ENCODE peak calls at places on chromosome 22, in four cellular contexts. One of them, this sample, is unnamed.

GRCh38 chr22:45321827-45322226 is 12.1 kb downstream of the FAM118A start:
- DNase-seq in IMR-90: no peak
- DNase-seq in spleen: peak
- DNase-seq in nephron progenitor cell: no peak
- DNase-seq in this sample: no peak

GRCh38 chr22:44630826-44631225 is 71.2 kb upstream of the PRR5 start:
- DNase-seq in nephron progenitor cell: no peak
- DNase-seq in spleen: no peak
- DNase-seq in IMR-90: no peak
- DNase-seq in this sample: no peak

GRCh38 chr22:27046126-27046525 is 388.7 kb downstream of the MIAT start:
- DNase-seq in nephron progenitor cell: no peak
- DNase-seq in IMR-90: no peak
- DNase-seq in spleen: no peak
- DNase-seq in this sample: no peak

GRCh38 chr22:31223786-31224191 is 11.7 kb downstream of the LIMK2 start:
- DNase-seq in IMR-90: no peak
- DNase-seq in nephron progenitor cell: no peak
- DNase-seq in spleen: no peak
- DNase-seq in this sample: no peak

GRCh38 chr22:46701262-46701661 is 36.8 kb downstream of the CERK start:
- DNase-seq in IMR-90: no peak
- DNase-seq in nephron progenitor cell: no peak
- DNase-seq in spleen: no peak
- DNase-seq in this sample: no peak

GRCh38 chr22:43446881-43447280 is 35.1 kb downstream of the MPPED1 start:
- DNase-seq in nephron progenitor cell: no peak
- DNase-seq in spleen: peak
- DNase-seq in IMR-90: no peak
- DNase-seq in this sample: no peak

GRCh38 chr22:47094861-47095330 is 332.4 kb downstream of the TBC1D22A start:
- DNase-seq in IMR-90: no peak
- DNase-seq in spleen: no peak
- DNase-seq in nephron progenitor cell: no peak
- DNase-seq in this sample: no peak

GRCh38 chr22:45960477-45961386 is 16.2 kb downstream of the WNT7B start:
- DNase-seq in IMR-90: no peak
- DNase-seq in nephron progenitor cell: no peak
- DNase-seq in spleen: no peak
- DNase-seq in this sample: no peak

GRCh38 chr22:19352217-19352616 is 60.7 kb upstream of the CLTCL1 start:
- DNase-seq in spleen: no peak
- DNase-seq in IMR-90: no peak
- DNase-seq in nephron progenitor cell: no peak
- DNase-seq in this sample: no peak

GRCh38 chr22:27377501-27377900 is 424.1 kb downstream of the MN1 start:
- DNase-seq in nephron progenitor cell: no peak
- DNase-seq in spleen: no peak
- DNase-seq in IMR-90: no peak
- DNase-seq in this sample: no peak

GRCh38 chr22:44711236-44711560 is 9.2 kb downstream of the PRR5 start:
- DNase-seq in spleen: no peak
- DNase-seq in IMR-90: no peak
- DNase-seq in nephron progenitor cell: no peak
- DNase-seq in this sample: no peak

GRCh38 chr22:30868663-30869385 is 99.8 kb downstream of the MORC2 start:
- DNase-seq in nephron progenitor cell: no peak
- DNase-seq in IMR-90: peak
- DNase-seq in spleen: no peak
- DNase-seq in this sample: no peak

GRCh38 chr22:27149886-27150529 is 492.6 kb downstream of the MIAT start:
- DNase-seq in IMR-90: peak
- DNase-seq in nephron progenitor cell: no peak
- DNase-seq in spleen: no peak
- DNase-seq in this sample: no peak

GRCh38 chr22:41530612-41531421 is 13.5 kb downstream of the POLR3H start:
- DNase-seq in IMR-90: no peak
- DNase-seq in nephron progenitor cell: no peak
- DNase-seq in spleen: no peak
- DNase-seq in this sample: no peak

GRCh38 chr22:42434748-42435425 is 2.7 kb upstream of the NFAM1 start:
- DNase-seq in spleen: no peak
- DNase-seq in nephron progenitor cell: no peak
- DNase-seq in IMR-90: no peak
- DNase-seq in this sample: no peak

GRCh38 chr22:44337658-44338004 is 24.9 kb upstream of the SHISAL1 start:
- DNase-seq in IMR-90: peak
- DNase-seq in nephron progenitor cell: no peak
- DNase-seq in spleen: no peak
- DNase-seq in this sample: no peak

GRCh38 chr22:44192098-44192810 is 11.5 kb downstream of the PARVG start:
- DNase-seq in spleen: peak
- DNase-seq in nephron progenitor cell: peak
- DNase-seq in IMR-90: no peak
- DNase-seq in this sample: no peak

GRCh38 chr22:27662359-27663030 is 139.1 kb downstream of the MN1 start:
- DNase-seq in IMR-90: no peak
- DNase-seq in spleen: no peak
- DNase-seq in nephron progenitor cell: no peak
- DNase-seq in this sample: no peak

GRCh38 chr22:22934543-22935055 is 47.0 kb downstream of the IGLL5 start:
- DNase-seq in nephron progenitor cell: no peak
- DNase-seq in IMR-90: no peak
- DNase-seq in spleen: peak
- DNase-seq in this sample: no peak

GRCh38 chr22:30492144-30492543 is 13.4 kb downstream of the SEC14L4 start:
- DNase-seq in nephron progenitor cell: no peak
- DNase-seq in IMR-90: no peak
- DNase-seq in spleen: no peak
- DNase-seq in this sample: no peak

GRCh38 chr22:45477366-45478107 is 25.1 kb upstream of the FBLN1 start:
- DNase-seq in nephron progenitor cell: no peak
- DNase-seq in spleen: peak
- DNase-seq in IMR-90: no peak
- DNase-seq in this sample: no peak

GRCh38 chr22:30947163-30947820 is 21.3 kb downstream of the MORC2 start:
- DNase-seq in nephron progenitor cell: peak
- DNase-seq in IMR-90: no peak
- DNase-seq in spleen: no peak
- DNase-seq in this sample: no peak

GRCh38 chr22:43862074-43862881 is at the start of gene SULT4A1:
- DNase-seq in spleen: peak
- DNase-seq in IMR-90: peak
- DNase-seq in nephron progenitor cell: peak
- DNase-seq in this sample: no peak

GRCh38 chr22:40709752-40710413 is 30.6 kb downstream of the MCHR1 start:
- DNase-seq in nephron progenitor cell: no peak
- DNase-seq in IMR-90: peak
- DNase-seq in spleen: no peak
- DNase-seq in this sample: no peak

GRCh38 chr22:45631839-45632238 is 39.8 kb upstream of the ATXN10 start:
- DNase-seq in spleen: peak
- DNase-seq in IMR-90: no peak
- DNase-seq in nephron progenitor cell: no peak
- DNase-seq in this sample: no peak

GRCh38 chr22:23970816-23971482 is 3.3 kb downstream of the DDT start:
- DNase-seq in spleen: no peak
- DNase-seq in IMR-90: no peak
- DNase-seq in nephron progenitor cell: no peak
- DNase-seq in this sample: no peak

GRCh38 chr22:28064941-28065340 is 145.9 kb upstream of the PITPNB start:
- DNase-seq in nephron progenitor cell: no peak
- DNase-seq in IMR-90: peak
- DNase-seq in spleen: no peak
- DNase-seq in this sample: no peak

GRCh38 chr22:40593460-40594273 is 42.9 kb downstream of the MRTFA start:
- DNase-seq in IMR-90: no peak
- DNase-seq in nephron progenitor cell: no peak
- DNase-seq in spleen: no peak
- DNase-seq in this sample: peak

GRCh38 chr22:33600595-33600994 is 319.7 kb downstream of the LARGE1 start:
- DNase-seq in IMR-90: no peak
- DNase-seq in spleen: no peak
- DNase-seq in nephron progenitor cell: no peak
- DNase-seq in this sample: no peak

DNA sequence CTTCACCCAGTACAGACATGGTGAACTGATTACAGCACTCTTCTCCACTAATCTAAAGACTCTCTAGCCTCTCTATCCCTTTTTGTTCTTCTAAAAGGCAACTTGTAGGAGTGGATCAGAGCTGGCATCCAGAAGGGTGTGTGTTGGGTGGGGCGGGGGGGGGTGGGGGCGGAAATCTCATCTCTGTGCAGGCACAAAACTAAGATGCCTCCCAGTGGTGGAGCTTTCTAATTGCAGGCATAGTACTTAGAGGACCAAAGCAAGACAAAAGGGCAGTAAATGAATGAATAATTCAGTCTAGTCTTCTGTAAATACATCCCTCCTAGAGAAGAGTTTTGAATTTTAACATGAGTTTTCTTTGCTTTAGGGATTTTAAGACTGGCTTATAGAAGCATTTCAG is 11.4 kb upstream of the EMID1 start:
- DNase-seq in nephron progenitor cell: no peak
- DNase-seq in spleen: no peak
- DNase-seq in IMR-90: no peak
- DNase-seq in this sample: no peak
- TF ChIP-seq CTCF in nephron progenitor cell: no peak
- TF ChIP-seq CTCF in spleen: no peak
- TF ChIP-seq CTCF in IMR-90: no peak
- TF ChIP-seq CTCF in this sample: peak

GRCh38 chr22:37636949-37637273 is 2.6 kb upstream of the SH3BP1 start:
- DNase-seq in spleen: no peak
- DNase-seq in IMR-90: no peak
- DNase-seq in nephron progenitor cell: no peak
- DNase-seq in this sample: no peak

GRCh38 chr22:37635157-37635556 is 4.3 kb upstream of the SH3BP1 start:
- DNase-seq in IMR-90: no peak
- DNase-seq in spleen: peak
- DNase-seq in nephron progenitor cell: no peak
- DNase-seq in this sample: no peak

GRCh38 chr22:37638351-37639069 is 959 bp upstream of the SH3BP1 start:
- DNase-seq in IMR-90: no peak
- DNase-seq in spleen: peak
- DNase-seq in nephron progenitor cell: no peak
- DNase-seq in this sample: no peak

GRCh38 chr22:37634505-37635002 is 4.9 kb upstream of the SH3BP1 start:
- DNase-seq in spleen: peak
- DNase-seq in IMR-90: no peak
- DNase-seq in nephron progenitor cell: peak
- DNase-seq in this sample: no peak

GRCh38 chr22:37636186-37636948 is 3.1 kb upstream of the SH3BP1 start:
- DNase-seq in IMR-90: peak
- DNase-seq in nephron progenitor cell: no peak
- DNase-seq in spleen: peak
- DNase-seq in this sample: no peak
- TF ChIP-seq CTCF in IMR-90: peak
- TF ChIP-seq CTCF in nephron progenitor cell: no peak
- TF ChIP-seq CTCF in spleen: peak
- TF ChIP-seq CTCF in this sample: peak

GRCh38 chr22:32353840-32354239 is 3.8 kb upstream of the RFPL3 start:
- DNase-seq in nephron progenitor cell: no peak
- DNase-seq in spleen: no peak
- DNase-seq in IMR-90: no peak
- DNase-seq in this sample: no peak

GRCh38 chr22:32353292-32353691 is 4.4 kb upstream of the RFPL3 start:
- DNase-seq in IMR-90: no peak
- DNase-seq in spleen: no peak
- DNase-seq in nephron progenitor cell: no peak
- DNase-seq in this sample: no peak

GRCh38 chr22:32352681-32353080 is 5.0 kb upstream of the RFPL3 start:
- DNase-seq in nephron progenitor cell: no peak
- DNase-seq in IMR-90: no peak
- DNase-seq in spleen: no peak
- DNase-seq in this sample: no peak

GRCh38 chr22:32354360-32355351 is 3.0 kb upstream of the RFPL3 start:
- DNase-seq in IMR-90: peak
- DNase-seq in spleen: no peak
- DNase-seq in nephron progenitor cell: no peak
- DNase-seq in this sample: no peak

DNA sequence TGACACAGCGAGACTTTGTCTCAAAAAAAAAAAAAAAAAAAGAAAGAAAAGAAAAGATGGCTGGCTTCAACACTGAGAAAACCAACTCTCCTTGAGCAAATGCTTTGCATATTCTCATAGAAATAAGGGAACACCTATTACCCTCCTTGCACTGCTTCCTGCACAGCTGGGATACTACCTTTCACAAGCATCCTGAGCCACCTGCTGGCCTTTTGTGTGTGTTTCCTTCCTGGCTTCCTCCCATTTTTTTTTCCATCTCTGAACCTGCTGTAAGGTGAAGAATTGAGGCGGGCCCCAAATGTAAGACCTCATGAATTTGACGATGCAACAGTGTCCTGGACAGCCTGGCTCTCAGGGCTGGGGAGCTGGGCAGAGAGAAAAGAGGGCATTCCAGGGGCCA is 1.9 kb upstream of the RFPL3 start:
- DNase-seq in IMR-90: no peak
- DNase-seq in spleen: no peak
- DNase-seq in nephron progenitor cell: no peak
- DNase-seq in this sample: no peak
- TF ChIP-seq CTCF in IMR-90: no peak
- TF ChIP-seq CTCF in spleen: no peak
- TF ChIP-seq CTCF in nephron progenitor cell: peak
- TF ChIP-seq CTCF in this sample: no peak

DNA sequence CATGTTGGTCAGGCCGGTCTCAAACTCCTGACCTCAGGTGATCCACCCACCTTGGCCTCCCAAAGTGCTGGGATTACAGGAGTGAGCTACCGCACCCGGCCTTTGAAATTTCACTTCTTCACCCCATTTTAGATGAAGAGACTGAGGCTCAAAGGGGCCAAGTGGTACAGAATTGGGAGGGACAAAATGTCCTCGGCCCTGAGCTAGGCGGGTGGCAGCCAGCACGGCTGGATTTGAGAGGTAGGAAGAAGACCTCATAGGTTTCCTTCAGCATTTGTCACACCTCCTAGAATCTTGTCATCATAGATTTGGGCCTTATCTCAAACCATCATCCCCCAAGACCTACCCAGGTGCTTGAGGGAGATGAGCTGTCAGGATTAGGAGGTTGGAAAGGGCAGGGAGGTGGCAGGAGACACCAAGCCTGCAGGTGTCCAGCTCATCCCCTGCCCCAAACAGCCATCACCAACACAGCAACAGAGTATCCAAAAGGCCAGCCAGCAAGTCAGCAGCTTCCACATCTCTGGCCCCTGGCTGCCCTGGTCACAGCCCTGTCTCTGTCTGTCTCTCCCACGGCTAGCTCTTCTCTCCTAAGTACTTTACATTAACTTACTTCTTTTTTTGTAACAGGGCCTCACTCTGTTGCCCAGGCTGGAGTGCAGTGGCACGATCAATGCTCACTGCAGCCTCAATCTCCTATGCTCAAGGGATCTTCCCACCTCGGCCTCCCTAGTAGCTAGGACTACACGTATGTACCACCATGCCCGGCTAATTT is 11.2 kb upstream of the TMPRSS6 start:
- DNase-seq in nephron progenitor cell: no peak
- DNase-seq in spleen: no peak
- DNase-seq in IMR-90: no peak
- DNase-seq in this sample: no peak
- TF ChIP-seq CTCF in nephron progenitor cell: no peak
- TF ChIP-seq CTCF in spleen: no peak
- TF ChIP-seq CTCF in IMR-90: no peak
- TF ChIP-seq CTCF in this sample: no peak